ENCODE peak calls at places on chromosomes 2 and 18, in four cellular contexts. M, F, Y and S are unnamed samples.

GRCh38 chr2:99936065-99936464 is 206.3 kb downstream of the AFF3 start:
- DNase-seq in M (no peak), F (no peak), Y (no peak), S (no peak)

GRCh38 chr2:3091696-3092095 is 285.9 kb downstream of the EIPR1 start:
- DNase-seq in M (no peak), F (no peak), Y (no peak), S (no peak)

GRCh38 chr2:54077088-54077900 is 38.1 kb upstream of the ACYP2 start:
- DNase-seq in M (no peak), F (no peak), Y (no peak), S (no peak)

GRCh38 chr2:162888641-162889040 is 50.1 kb upstream of the KCNH7 start:
- DNase-seq in M (no peak), F (no peak), Y (no peak), S (no peak)

GRCh38 chr2:119772767-119773166 is 13.0 kb downstream of the PTPN4 start:
- DNase-seq in M (no peak), F (no peak), Y (no peak), S (no peak)

GRCh38 chr2:235937526-235937925 is 230.7 kb downstream of the GBX2 start:
- DNase-seq in M (no peak), F (no peak), Y (no peak), S (no peak)

GRCh38 chr2:232588680-232589585 is 38.4 kb downstream of the EIF4E2 start:
- DNase-seq in M (peak), F (no peak), Y (no peak), S (no peak)

GRCh38 chr18:57150828-57151227 is 3.9 kb downstream of the BOD1L2 start:
- DNase-seq in M (peak), F (no peak), Y (no peak), S (no peak)

GRCh38 chr2:228657807-228658402 is 476.4 kb upstream of the SPHKAP start:
- DNase-seq in M (peak), F (peak), Y (peak), S (no peak)

GRCh38 chr18:8669571-8669970 is 35.8 kb upstream of the MTCL1 start:
- DNase-seq in M (no peak), F (no peak), Y (no peak), S (no peak)

GRCh38 chr2:49050265-49050664 is 104.0 kb downstream of the FSHR start:
- DNase-seq in M (no peak), F (no peak), Y (no peak), S (no peak)

GRCh38 chr2:230986520-230987136 is 9.3 kb upstream of the SPATA3 start:
- DNase-seq in M (no peak), F (no peak), Y (no peak), S (no peak)

GRCh38 chr2:222862068-222862914 is 1.5 kb downstream of the ACSL3 start:
- DNase-seq in M (peak), F (no peak), Y (no peak), S (no peak)

GRCh38 chr2:111522231-111522768 is 361.7 kb downstream of the ANAPC1 start:
- DNase-seq in M (no peak), F (no peak), Y (peak), S (no peak)

GRCh38 chr2:96527052-96527964 is 9.2 kb upstream of the ARID5A start:
- DNase-seq in M (peak), F (no peak), Y (no peak), S (peak)

GRCh38 chr2:36677995-36678605 is 18.4 kb upstream of the VIT start:
- DNase-seq in M (no peak), F (no peak), Y (no peak), S (no peak)

GRCh38 chr2:143801561-143801960 is 672.3 kb downstream of the ARHGAP15 start:
- DNase-seq in M (no peak), F (no peak), Y (no peak), S (no peak)

GRCh38 chr18:23068692-23069305 is 66.5 kb upstream of the CABLES1 start:
- DNase-seq in M (no peak), F (no peak), Y (no peak), S (no peak)

GRCh38 chr2:10369269-10370255 is 66.9 kb downstream of the HPCAL1 start:
- DNase-seq in M (no peak), F (no peak), Y (peak), S (no peak)

GRCh38 chr2:232292395-232293154 is 86.0 kb upstream of the ALPP start:
- DNase-seq in M (peak), F (no peak), Y (peak), S (peak)

GRCh38 chr2:170026361-170026760 is 151.6 kb upstream of the MYO3B start:
- DNase-seq in M (no peak), F (no peak), Y (no peak), S (no peak)

GRCh38 chr18:59072727-59073421 is 66.8 kb upstream of the SEC11C start:
- DNase-seq in M (no peak), F (no peak), Y (no peak), S (no peak)

GRCh38 chr2:44934024-44934423 is 7.5 kb upstream of the SIX3 start:
- DNase-seq in M (peak), F (no peak), Y (no peak), S (no peak)

GRCh38 chr2:208570851-208571763 is 164.5 kb downstream of the PTH2R start:
- DNase-seq in M (no peak), F (no peak), Y (no peak), S (no peak)

GRCh38 chr2:122007577-122007976 is 252.1 kb downstream of the TSN start:
- DNase-seq in M (no peak), F (no peak), Y (no peak), S (no peak)

GRCh38 chr18:44246001-44246400 is 434.7 kb upstream of the SETBP1 start:
- DNase-seq in M (no peak), F (no peak), Y (no peak), S (no peak)

GRCh38 chr2:127235082-127235702 is 15.1 kb upstream of the CYP27C1 start:
- DNase-seq in M (no peak), F (no peak), Y (no peak), S (no peak)

GRCh38 chr2:217981084-217981730 is 21.6 kb downstream of the TNS1 start:
- DNase-seq in M (no peak), F (no peak), Y (no peak), S (no peak)

GRCh38 chr2:2838548-2838845 is 507.4 kb upstream of the MYT1L start:
- DNase-seq in M (no peak), F (no peak), Y (no peak), S (no peak)

GRCh38 chr2:135337066-135337465 is 194.0 kb downstream of the ZRANB3 start:
- DNase-seq in M (no peak), F (no peak), Y (no peak), S (no peak)

GRCh38 chr2:28326469-28326805 is 66.2 kb upstream of the FOSL2 start:
- DNase-seq in M (no peak), F (no peak), Y (no peak), S (no peak)

GRCh38 chr2:185208261-185208660 is 530.3 kb upstream of the FSIP2 start:
- DNase-seq in M (peak), F (no peak), Y (peak), S (no peak)

GRCh38 chr2:28413896-28414290 is 21.2 kb downstream of the FOSL2 start:
- DNase-seq in M (no peak), F (no peak), Y (no peak), S (no peak)

GRCh38 chr2:62362561-62362960 is 143.4 kb downstream of the TMEM17 start:
- DNase-seq in M (no peak), F (no peak), Y (no peak), S (no peak)

GRCh38 chr2:111905990-111906735 is 7.8 kb downstream of the MERTK start:
- DNase-seq in M (no peak), F (peak), Y (no peak), S (no peak)

GRCh38 chr18:28161608-28162599 is 15.0 kb downstream of the CDH2 start:
- DNase-seq in M (no peak), F (no peak), Y (peak), S (no peak)

GRCh38 chr2:17918789-17919188 is 40.3 kb downstream of the KCNS3 start:
- DNase-seq in M (peak), F (no peak), Y (no peak), S (no peak)

GRCh38 chr2:216292886-216293291 is 79.4 kb downstream of the MARCHF4 start:
- DNase-seq in M (no peak), F (no peak), Y (no peak), S (no peak)
- TF ChIP-seq TAF1 in M (no peak), F (no peak), Y (no peak), S (no peak)

GRCh38 chr2:25251032-25251460 is 82.7 kb upstream of the POMC start:
- DNase-seq in M (peak), F (no peak), Y (no peak), S (peak)

GRCh38 chr2:25249785-25250184 is 81.4 kb upstream of the POMC start:
- DNase-seq in M (no peak), F (no peak), Y (no peak), S (no peak)

GRCh38 chr2:25251461-25252273 is 83.3 kb upstream of the POMC start:
- DNase-seq in M (peak), F (no peak), Y (peak), S (peak)

GRCh38 chr2:25252291-25253152 is 84.1 kb upstream of the POMC start:
- DNase-seq in M (peak), F (no peak), Y (peak), S (peak)

DNA sequence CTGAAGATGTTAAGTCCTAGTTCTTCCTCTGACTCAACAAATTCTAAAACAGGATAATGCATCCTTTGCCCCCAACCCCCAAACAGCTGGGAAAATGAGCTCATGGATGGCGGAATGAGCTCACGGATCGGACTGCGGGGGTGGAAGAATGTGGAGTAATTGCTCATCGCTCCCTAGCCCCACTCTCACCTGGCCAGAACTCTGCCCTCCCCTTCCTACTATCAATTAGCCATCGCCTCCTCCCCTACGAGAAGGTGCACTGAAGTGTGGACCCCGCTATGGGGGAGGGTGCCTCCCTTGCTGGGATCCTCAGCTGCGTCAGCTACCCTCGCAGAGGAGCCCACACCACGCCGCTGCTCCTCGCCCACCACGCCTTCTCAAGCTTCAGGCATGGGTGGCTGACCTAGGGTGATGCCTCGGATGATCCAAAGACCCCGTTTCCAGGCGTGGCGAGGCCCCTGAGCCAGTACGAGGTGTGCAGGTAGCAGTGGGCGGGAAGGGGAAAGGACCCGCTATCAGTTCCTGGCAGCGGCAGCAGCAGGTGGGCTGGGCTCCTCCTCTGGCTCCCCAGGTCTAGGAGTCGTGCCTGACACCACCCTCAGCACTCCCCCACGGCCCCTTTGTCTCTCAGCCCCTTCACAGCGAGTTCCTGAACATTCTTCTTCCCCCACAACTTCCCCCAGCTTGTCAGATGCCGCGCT is 82.1 kb upstream of the POMC start:
- DNase-seq in M (peak), F (no peak), Y (no peak), S (peak)
- TF ChIP-seq TAF1 in M (no peak), F (no peak), Y (no peak), S (no peak)

DNA sequence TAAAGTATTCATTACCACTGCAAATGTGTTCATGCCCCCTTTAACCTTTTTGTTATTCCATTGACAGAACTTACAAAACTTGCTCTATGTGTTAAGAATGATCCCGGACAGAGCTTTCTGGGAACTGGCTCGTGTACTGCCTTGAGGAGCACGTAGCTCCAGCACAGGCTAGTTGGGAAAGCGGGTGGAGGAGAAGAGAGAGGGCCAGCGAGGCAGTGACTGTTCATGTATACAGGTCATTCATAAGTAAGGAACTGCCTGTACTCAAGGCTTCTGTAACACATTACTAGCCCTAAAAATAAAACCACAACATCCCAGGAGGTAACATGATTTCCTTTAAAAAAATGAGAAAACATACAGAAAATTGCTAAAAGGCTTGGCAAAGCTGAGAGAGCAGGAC is 109.0 kb downstream of the STK39 start:
- DNase-seq in M (no peak), F (no peak), Y (no peak), S (no peak)
- TF ChIP-seq TAF1 in M (no peak), F (no peak), Y (no peak), S (no peak)

GRCh38 chr2:98551316-98551715 is 57.0 kb downstream of the COA5 start:
- DNase-seq in M (no peak), F (no peak), Y (no peak), S (no peak)

GRCh38 chr2:98550165-98550564 is 58.1 kb downstream of the COA5 start:
- DNase-seq in M (no peak), F (no peak), Y (no peak), S (no peak)

GRCh38 chr2:98555681-98556080 is 52.6 kb downstream of the COA5 start:
- DNase-seq in M (no peak), F (no peak), Y (no peak), S (no peak)

GRCh38 chr2:98554116-98554861 is 54.0 kb downstream of the COA5 start:
- DNase-seq in M (no peak), F (no peak), Y (no peak), S (no peak)

GRCh38 chr2:98552499-98553179 is 55.7 kb downstream of the COA5 start:
- DNase-seq in M (no peak), F (no peak), Y (no peak), S (no peak)
- TF ChIP-seq TAF1 in M (no peak), F (no peak), Y (no peak), S (no peak)

GRCh38 chr2:173053043-173053699 is 22.5 kb upstream of the MAP3K20 start:
- DNase-seq in M (no peak), F (no peak), Y (peak), S (no peak)
- TF ChIP-seq TAF1 in M (no peak), F (no peak), Y (no peak), S (no peak)

GRCh38 chr2:221655279-221655678 is 83.2 kb upstream of the EPHA4 start:
- DNase-seq in M (no peak), F (no peak), Y (no peak), S (no peak)

DNA sequence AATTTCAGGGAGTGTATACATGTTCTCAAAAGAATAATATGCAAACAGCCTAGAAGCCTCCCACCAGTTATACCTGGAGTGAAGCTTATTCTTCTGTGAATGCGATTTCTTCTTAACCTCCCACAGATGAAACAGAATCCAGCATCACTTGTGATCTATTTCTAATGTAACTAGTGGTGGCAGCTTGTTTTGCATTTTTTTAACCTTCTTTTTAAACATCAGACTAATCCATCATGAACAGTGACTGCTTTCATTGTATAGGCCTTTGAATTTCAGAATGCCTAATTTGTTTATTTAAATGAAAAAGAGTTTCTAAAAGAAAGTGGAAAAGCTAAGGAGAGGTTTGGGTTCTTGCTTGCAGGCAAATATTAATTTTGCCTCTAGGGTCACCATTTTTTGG is 85.7 kb upstream of the EPHA4 start:
- DNase-seq in M (no peak), F (no peak), Y (no peak), S (no peak)
- TF ChIP-seq TAF1 in M (no peak), F (no peak), Y (no peak), S (no peak)

GRCh38 chr18:10207682-10208081 is 246.8 kb upstream of the APCDD1 start:
- DNase-seq in M (no peak), F (no peak), Y (no peak), S (no peak)

GRCh38 chr18:10202947-10203346 is 251.5 kb upstream of the APCDD1 start:
- DNase-seq in M (peak), F (no peak), Y (no peak), S (no peak)

GRCh38 chr18:10201655-10202054 is 252.8 kb upstream of the APCDD1 start:
- DNase-seq in M (no peak), F (no peak), Y (no peak), S (no peak)

GRCh38 chr18:10201226-10201625 is 253.2 kb upstream of the APCDD1 start:
- DNase-seq in M (no peak), F (no peak), Y (no peak), S (no peak)

DNA sequence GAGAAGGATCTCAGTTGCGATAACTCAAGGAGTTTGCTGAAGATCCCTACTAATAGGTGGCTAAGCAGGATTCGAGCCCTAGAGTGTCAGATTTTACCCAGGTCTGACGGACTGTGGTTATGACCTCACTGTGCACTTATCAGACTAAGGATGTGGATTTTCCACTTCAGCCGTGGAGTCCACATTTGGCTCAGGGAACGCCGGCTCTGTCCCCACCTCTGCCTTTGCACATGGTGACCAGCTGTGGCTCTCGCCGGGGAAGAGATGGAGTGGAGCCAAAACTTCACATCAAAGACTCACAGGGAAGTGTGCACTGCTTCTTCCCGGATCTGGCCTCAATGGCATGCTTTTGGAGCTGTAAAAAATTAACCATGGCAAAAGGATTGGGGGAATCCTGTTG is 249.3 kb upstream of the APCDD1 start:
- DNase-seq in M (peak), F (no peak), Y (no peak), S (no peak)
- TF ChIP-seq TAF1 in M (no peak), F (no peak), Y (no peak), S (no peak)

DNA sequence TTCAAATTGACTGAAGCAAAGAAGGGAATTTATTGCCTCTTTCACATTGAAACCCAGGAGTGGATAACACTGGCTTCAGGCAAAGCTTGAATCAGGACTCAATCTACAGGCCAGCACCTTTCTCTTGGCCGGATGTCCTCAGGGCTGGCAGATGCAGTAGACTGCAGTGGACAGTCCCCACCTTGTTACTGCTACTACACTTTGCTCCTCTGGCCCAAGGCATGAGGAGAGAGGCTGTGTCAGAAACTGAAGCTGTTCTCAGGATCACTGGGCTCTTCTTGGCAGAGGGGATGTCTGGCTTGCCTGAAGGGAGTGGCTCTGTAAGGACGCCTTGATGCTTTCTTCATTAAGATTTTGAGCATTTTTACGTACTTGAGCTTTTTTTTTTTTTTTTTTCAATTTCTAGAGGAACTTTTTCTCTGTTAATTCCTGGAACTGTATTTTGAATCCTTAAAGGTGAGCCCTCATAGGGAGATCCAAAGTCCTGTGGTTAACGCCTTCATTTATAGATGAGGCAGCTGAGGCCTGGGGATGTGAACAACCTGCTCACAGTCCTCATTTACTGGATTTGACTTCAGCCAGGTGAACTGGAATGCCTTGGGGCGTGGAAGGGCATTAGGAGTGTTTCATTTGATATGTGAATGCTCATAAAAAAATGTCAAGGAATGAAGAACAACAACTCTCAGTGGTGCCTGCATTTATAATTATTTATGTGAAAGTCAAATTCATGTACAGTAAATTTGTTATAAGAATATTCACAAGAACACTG is 36.6 kb downstream of the CASP10 start:
- DNase-seq in M (no peak), F (no peak), Y (no peak), S (no peak)
- TF ChIP-seq TAF1 in M (no peak), F (no peak), Y (no peak), S (no peak)

GRCh38 chr18:5461056-5461455 is 82.7 kb downstream of the EPB41L3 start:
- DNase-seq in M (no peak), F (no peak), Y (no peak), S (no peak)
- TF ChIP-seq TAF1 in M (no peak), F (no peak), Y (no peak), S (no peak)